ENCODE peak calls at places on chromosome 17, in eight cellular contexts. S, A, T, E, L, N, K and J are unnamed samples.

GRCh38 chr17:57867126-57867525 is 17.3 kb upstream of the MRPS23 start:
- DNase-seq in T (no peak), K (no peak), E (no peak), N (no peak), L (no peak), A (no peak), S (no peak), J (no peak)

GRCh38 chr17:52027620-52028019 is 130.9 kb downstream of the CA10 start:
- DNase-seq in K (no peak), N (peak), T (no peak), E (peak), A (no peak), S (peak), L (no peak), J (no peak)

GRCh38 chr17:72381597-72382397 is 261.0 kb downstream of the SOX9 start:
- DNase-seq in K (no peak), N (no peak), L (no peak), T (no peak), E (no peak), A (no peak), S (no peak), J (no peak)

GRCh38 chr17:75124041-75124818 is 7.3 kb downstream of the NT5C start:
- DNase-seq in K (peak), S (peak), T (no peak), E (peak), A (peak), N (peak), L (peak), J (no peak)

GRCh38 chr17:9402590-9403199 is 172.9 kb downstream of the STX8 start:
- DNase-seq in K (peak), S (peak), E (peak), A (peak), L (no peak), T (no peak), N (peak), J (peak)

GRCh38 chr17:14330492-14330920 is 29.6 kb downstream of the HS3ST3B1 start:
- DNase-seq in E (no peak), L (no peak), T (no peak), S (no peak), N (peak), K (peak), A (no peak), J (no peak)

GRCh38 chr17:72393553-72393952 is 272.7 kb downstream of the SOX9 start:
- DNase-seq in N (peak), E (peak), A (no peak), T (no peak), S (peak), K (peak), L (no peak), J (no peak)

GRCh38 chr17:22695228-22695619 is 1002.9 kb downstream of the KCNJ18 start:
- DNase-seq in L (no peak), A (no peak), N (no peak), S (no peak), T (no peak), K (no peak), E (no peak), J (no peak)

GRCh38 chr17:52388941-52389340 is 230.4 kb upstream of the CA10 start:
- DNase-seq in S (no peak), E (no peak), K (no peak), A (no peak), T (no peak), L (no peak), N (no peak), J (no peak)

GRCh38 chr17:42276359-42276608 is at the start of gene STAT5B:
- DNase-seq in L (peak), N (peak), E (peak), A (no peak), K (peak), T (peak), S (no peak), J (peak)

GRCh38 chr17:13474073-13474800 is 127.5 kb downstream of the HS3ST3A1 start:
- DNase-seq in A (peak), K (no peak), S (no peak), T (no peak), L (no peak), N (no peak), E (no peak), J (no peak)

GRCh38 chr17:57948555-57949420 is 6.4 kb downstream of the CUEDC1 start:
- DNase-seq in S (peak), N (peak), E (peak), K (peak), A (peak), T (no peak), L (no peak), J (peak)

GRCh38 chr17:50765454-50766221 is 1.7 kb downstream of the ANKRD40CL start:
- DNase-seq in L (no peak), S (no peak), T (no peak), E (no peak), K (no peak), N (no peak), A (no peak), J (peak)

GRCh38 chr17:73422121-73422520 is 110.3 kb upstream of the CDC42EP4 start:
- DNase-seq in T (no peak), N (no peak), S (no peak), L (no peak), A (no peak), E (no peak), K (no peak), J (no peak)

GRCh38 chr17:51046527-51047384 is 73.9 kb downstream of the SPAG9 start:
- DNase-seq in E (peak), T (no peak), N (peak), A (peak), L (peak), K (peak), S (peak), J (no peak)

GRCh38 chr17:55120651-55121050 is 144.1 kb upstream of the HLF start:
- DNase-seq in E (no peak), N (no peak), T (no peak), L (no peak), S (no peak), K (no peak), A (no peak), J (no peak)

GRCh38 chr17:20266806-20267458 is 200.4 kb downstream of the LGALS9B start:
- DNase-seq in S (peak), A (no peak), T (no peak), E (no peak), L (no peak), N (peak), K (peak), J (no peak)

GRCh38 chr17:7835818-7836595 is 2.0 kb downstream of the KDM6B start:
- DNase-seq in A (no peak), S (peak), E (peak), N (peak), T (no peak), L (peak), K (peak), J (no peak)

GRCh38 chr17:57260325-57261083 is 4.2 kb downstream of the MSI2 start:
- DNase-seq in E (no peak), T (no peak), S (no peak), A (no peak), N (no peak), K (no peak), L (no peak), J (no peak)

GRCh38 chr17:16942141-16943031 is 29.5 kb downstream of the TNFRSF13B start:
- DNase-seq in T (no peak), E (peak), L (no peak), N (no peak), K (no peak), S (peak), A (no peak), J (no peak)

GRCh38 chr17:13541032-13541480 is 60.7 kb downstream of the HS3ST3A1 start:
- DNase-seq in N (peak), S (peak), K (peak), A (peak), E (peak), T (no peak), L (no peak), J (no peak)

GRCh38 chr17:73533127-73533526 is 111.1 kb downstream of the SDK2 start:
- DNase-seq in L (peak), A (no peak), T (no peak), N (no peak), E (no peak), S (no peak), K (no peak), J (no peak)

GRCh38 chr17:17567631-17568030 is 23.9 kb downstream of the PEMT start:
- DNase-seq in A (no peak), E (no peak), N (peak), K (peak), L (peak), S (no peak), T (no peak), J (no peak)

GRCh38 chr17:64155090-64155630 is 25.2 kb upstream of the ERN1 start:
- DNase-seq in E (no peak), A (no peak), S (no peak), K (no peak), T (no peak), L (no peak), N (no peak), J (no peak)

GRCh38 chr17:56141046-56141839 is 12.0 kb upstream of the ANKFN1 start:
- DNase-seq in S (no peak), L (no peak), E (no peak), A (no peak), K (peak), N (peak), T (no peak), J (no peak)

GRCh38 chr17:46944931-46945330 is 22.0 kb downstream of the GOSR2 start:
- DNase-seq in N (no peak), T (no peak), E (no peak), A (no peak), L (no peak), K (no peak), S (no peak), J (no peak)

GRCh38 chr17:47225911-47226688 is 17.0 kb downstream of the MYL4 start:
- DNase-seq in T (no peak), L (no peak), N (peak), K (peak), A (no peak), S (no peak), E (no peak), J (no peak)

GRCh38 chr17:48594412-48595106 is 980 bp upstream of the HOXB5 start:
- DNase-seq in E (no peak), N (no peak), K (peak), L (no peak), T (no peak), S (no peak), A (no peak), J (no peak)
- H3K4me3 ChIP-seq in E (no peak), N (no peak), K (peak), L (no peak), T (no peak), S (no peak), A (no peak), J (no peak)

GRCh38 chr17:44363613-44364159 is at the start of gene FAM171A2:
- DNase-seq in A (no peak), L (no peak), K (peak), T (peak), S (peak), E (peak), N (peak), J (peak)

GRCh38 chr17:44362056-44362355 is 1.6 kb downstream of the FAM171A2 start:
- DNase-seq in K (no peak), L (no peak), A (no peak), E (no peak), T (no peak), S (no peak), N (no peak), J (no peak)

GRCh38 chr17:44361292-44362055 is 2.2 kb downstream of the FAM171A2 start:
- DNase-seq in N (no peak), L (no peak), E (no peak), T (no peak), S (no peak), K (no peak), A (no peak), J (no peak)

GRCh38 chr17:44362964-44363612 is 565 bp downstream of the FAM171A2 start:
- DNase-seq in T (no peak), S (no peak), E (no peak), A (no peak), K (no peak), L (no peak), N (no peak), J (no peak)

GRCh38 chr17:44362479-44362963 is 1.1 kb downstream of the FAM171A2 start:
- DNase-seq in K (no peak), L (no peak), E (no peak), A (no peak), S (no peak), N (no peak), T (no peak), J (no peak)
- H3K4me3 ChIP-seq in K (peak), L (peak), E (peak), A (peak), S (peak), N (peak), T (no peak), J (no peak)

DNA sequence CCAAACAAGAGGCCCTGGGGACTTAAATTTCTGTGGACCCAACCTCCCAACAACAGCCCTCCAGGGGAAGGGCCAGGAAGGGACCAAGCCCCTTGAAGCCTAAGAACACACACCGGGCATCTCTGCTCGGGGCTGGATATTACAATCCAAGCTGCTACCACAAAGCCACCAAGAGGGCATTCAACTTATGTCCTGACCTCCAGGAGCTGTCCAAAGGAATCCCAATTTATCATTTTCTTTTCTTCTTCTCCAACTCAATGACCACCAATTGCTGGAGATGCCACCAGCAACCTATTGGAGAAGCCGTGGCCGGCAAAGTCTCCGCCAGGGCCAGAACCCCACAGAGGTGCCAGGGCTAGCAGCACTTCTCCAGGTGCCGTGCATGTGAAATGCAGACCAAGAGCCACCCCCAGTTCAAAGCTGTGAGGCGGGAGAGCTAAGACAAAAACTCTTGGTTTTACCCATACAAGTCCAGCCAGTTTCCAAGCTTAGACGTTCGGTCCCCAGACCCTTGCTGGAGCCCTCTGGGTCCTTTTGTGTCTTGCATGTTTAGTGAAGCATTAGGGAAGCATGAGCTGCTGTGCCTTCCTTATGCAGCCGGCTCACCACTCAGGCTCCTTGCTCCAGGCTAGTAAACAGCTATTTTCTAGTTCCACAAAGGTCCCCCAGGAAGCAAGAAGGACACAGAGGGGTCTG is 3.4 kb downstream of the PITPNA start:
- DNase-seq in K (no peak), T (no peak), A (no peak), E (no peak), N (no peak), L (no peak), S (no peak), J (no peak)
- H3K4me3 ChIP-seq in K (no peak), T (no peak), A (no peak), E (no peak), N (no peak), L (no peak), S (no peak), J (no peak)

DNA sequence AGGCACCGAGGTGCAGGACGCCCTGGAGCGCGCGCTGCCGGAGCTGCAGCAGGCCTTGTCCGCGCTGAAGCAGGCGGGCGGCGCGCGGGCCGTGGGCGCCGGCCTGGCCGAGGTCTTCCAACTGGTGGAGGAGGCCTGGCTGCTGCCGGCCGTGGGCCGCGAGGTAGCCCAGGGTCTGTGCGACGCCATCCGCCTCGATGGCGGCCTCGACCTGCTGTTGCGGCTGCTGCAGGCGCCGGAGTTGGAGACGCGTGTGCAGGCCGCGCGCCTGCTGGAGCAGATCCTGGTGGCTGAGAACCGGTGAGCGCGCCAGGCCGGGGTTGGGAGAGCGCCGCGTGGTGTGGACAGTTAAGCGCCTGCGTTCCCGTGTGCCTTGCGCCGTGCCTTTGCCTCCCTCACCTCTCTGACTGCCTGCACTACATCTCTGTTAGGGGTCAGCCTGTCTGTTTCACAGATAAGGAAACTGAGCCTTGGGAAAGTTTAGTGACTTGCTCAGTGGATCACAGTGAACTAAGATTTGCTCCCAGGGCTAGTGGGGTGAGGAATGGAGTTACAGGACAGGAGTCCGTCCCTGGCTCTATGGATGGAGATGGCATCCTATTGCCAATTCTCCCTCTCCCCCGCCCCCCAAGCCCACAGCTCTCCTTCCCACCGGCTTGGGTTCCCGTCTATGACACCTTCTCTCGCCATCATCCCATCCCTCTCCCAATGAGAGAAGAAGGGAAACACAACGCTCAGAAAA is 880 bp downstream of the SARM1 start:
- DNase-seq in A (no peak), E (no peak), L (no peak), N (peak), T (no peak), K (peak), S (peak), J (peak)
- H3K4me3 ChIP-seq in A (peak), E (peak), L (peak), N (peak), T (peak), K (peak), S (peak), J (peak)

DNA sequence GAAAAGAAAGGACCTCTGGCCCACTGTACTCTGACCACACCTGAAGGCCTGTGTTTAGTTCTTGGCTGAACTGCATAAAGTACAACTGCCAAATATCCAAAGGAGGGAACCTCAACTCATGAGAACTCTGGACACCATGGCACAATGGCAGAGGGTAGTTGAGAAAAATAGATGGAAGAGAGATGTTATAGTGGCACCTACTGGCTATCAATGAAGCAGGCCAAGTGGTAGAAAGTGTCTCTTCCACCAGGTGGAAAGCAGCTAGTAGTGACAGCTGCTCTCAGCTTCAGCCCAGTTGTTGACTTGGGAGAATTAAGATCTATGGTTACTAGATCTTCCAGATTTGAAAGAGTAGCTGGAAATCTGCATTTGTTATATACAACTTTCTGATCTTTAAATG is 3.2 kb downstream of the MED31 start:
- DNase-seq in E (peak), T (no peak), A (no peak), L (no peak), N (peak), K (no peak), S (no peak), J (no peak)
- H3K4me3 ChIP-seq in E (no peak), T (no peak), A (no peak), L (no peak), N (no peak), K (no peak), S (no peak), J (no peak)

GRCh38 chr17:43983196-43983514 is 21.3 kb upstream of the NAGS start:
- DNase-seq in T (no peak), K (no peak), A (no peak), S (no peak), N (no peak), E (no peak), L (no peak), J (no peak)

GRCh38 chr17:43986225-43986981 is 18.0 kb upstream of the NAGS start:
- DNase-seq in S (no peak), T (no peak), A (no peak), K (no peak), L (no peak), N (no peak), E (no peak), J (no peak)

GRCh38 chr17:43984521-43984920 is 19.9 kb upstream of the NAGS start:
- DNase-seq in S (no peak), E (no peak), K (no peak), A (no peak), L (no peak), T (no peak), N (no peak), J (no peak)

GRCh38 chr17:43982171-43982570 is 22.3 kb upstream of the NAGS start:
- DNase-seq in E (no peak), T (no peak), N (no peak), L (no peak), S (no peak), K (no peak), A (no peak), J (no peak)

DNA sequence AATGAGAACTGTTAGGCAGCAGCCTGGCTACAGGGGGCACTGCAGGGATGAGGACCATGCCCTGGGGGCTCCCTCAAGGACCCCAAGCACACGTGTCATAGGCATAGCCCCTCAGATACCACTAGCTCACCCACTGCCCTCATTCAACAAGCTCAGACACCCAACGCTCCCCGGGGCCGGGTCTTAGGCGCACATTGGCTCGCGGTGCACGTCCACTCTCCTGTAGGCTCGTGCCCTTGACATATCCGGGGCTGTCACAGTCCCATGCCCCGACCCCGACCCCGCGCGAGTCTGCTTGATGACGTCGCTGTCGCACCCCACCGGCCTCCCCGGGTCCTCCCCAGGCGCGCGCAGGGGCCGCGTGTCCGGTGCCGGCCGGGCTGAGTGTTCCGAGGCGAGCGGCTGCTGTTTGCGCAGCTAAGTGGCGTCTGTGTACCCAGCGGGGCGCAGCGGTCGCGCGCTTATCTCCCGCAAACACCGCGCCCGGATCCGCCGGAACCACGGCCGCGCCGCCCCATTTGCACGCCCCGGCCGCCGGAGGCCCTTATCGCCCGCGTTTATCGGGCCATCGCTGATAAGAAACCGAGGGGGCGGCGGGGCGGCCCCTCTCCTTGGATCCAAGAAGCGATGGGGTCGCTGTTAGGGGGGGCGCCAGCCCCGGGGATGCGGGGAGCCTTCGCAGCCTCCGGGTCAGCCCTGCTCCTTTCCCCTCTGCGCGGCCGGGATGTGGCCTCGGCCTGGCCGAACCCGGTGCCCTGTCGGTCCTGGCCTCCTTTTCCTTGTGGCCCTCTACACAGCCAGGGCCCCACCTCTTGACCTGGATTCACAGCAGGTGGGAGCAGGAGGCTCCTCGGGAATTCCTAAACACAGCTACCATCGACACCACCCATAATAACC is 20.7 kb upstream of the NAGS start:
- DNase-seq in S (no peak), T (no peak), N (no peak), K (no peak), E (peak), L (no peak), A (no peak), J (no peak)
- H3K4me3 ChIP-seq in S (no peak), T (no peak), N (peak), K (peak), E (peak), L (peak), A (peak), J (no peak)

GRCh38 chr17:80738020-80738380 is 193.4 kb downstream of the RPTOR start:
- DNase-seq in L (no peak), A (no peak), N (no peak), S (no peak), E (no peak), K (no peak), T (no peak), J (no peak)
- H3K4me3 ChIP-seq in L (no peak), A (no peak), N (no peak), S (no peak), E (no peak), K (no peak), T (no peak), J (no peak)